ENCODE peak calls at places on chromosomes 1 and 21, in four cellular contexts. B, O, V and K are unnamed samples.

GRCh38 chr1:12549106-12549459 is 68.9 kb downstream of the DHRS3 start:
- DNase-seq in V (no peak), B (peak), O (peak), K (no peak)

GRCh38 chr1:23660671-23661070 is 30.9 kb upstream of the RPL11 start:
- DNase-seq in B (no peak), O (no peak), V (no peak), K (no peak)

GRCh38 chr21:35039595-35040291 is 9.4 kb downstream of the RUNX1 start:
- DNase-seq in B (no peak), V (no peak), O (no peak), K (peak)

GRCh38 chr1:234616644-234617043 is 6.7 kb upstream of the IRF2BP2 start:
- DNase-seq in O (no peak), B (no peak), V (no peak), K (no peak)

GRCh38 chr1:10973552-10973951 is 38.9 kb upstream of the TARDBP start:
- DNase-seq in V (no peak), B (no peak), O (no peak), K (no peak)

GRCh38 chr1:11059166-11059989 is 440 bp downstream of the SRM start:
- DNase-seq in O (no peak), V (no peak), B (no peak), K (no peak)

GRCh38 chr1:17819129-17819802 is 64.1 kb downstream of the ACTL8 start:
- DNase-seq in O (peak), B (no peak), V (no peak), K (no peak)

GRCh38 chr1:100799954-100800612 is 80.5 kb downstream of the VCAM1 start:
- DNase-seq in B (no peak), V (no peak), O (no peak), K (no peak)

GRCh38 chr1:50333595-50333974 is 89.7 kb downstream of the DMRTA2 start:
- DNase-seq in O (peak), B (peak), V (peak), K (no peak)

GRCh38 chr21:42435833-42436232 is 32.1 kb downstream of the UBASH3A start:
- DNase-seq in V (no peak), O (no peak), B (no peak), K (no peak)

GRCh38 chr1:178532392-178532791 is 19.5 kb downstream of the TEX35 start:
- DNase-seq in O (peak), B (peak), V (peak), K (peak)

GRCh38 chr1:101431956-101432510 is 195.2 kb downstream of the S1PR1 start:
- DNase-seq in V (no peak), O (no peak), B (no peak), K (no peak)

GRCh38 chr1:164755674-164756073 is 196.7 kb downstream of the PBX1 start:
- DNase-seq in O (no peak), V (no peak), B (no peak), K (no peak)

GRCh38 chr1:233064988-233065387 is 114.6 kb downstream of the NTPCR start:
- DNase-seq in O (no peak), B (no peak), V (no peak), K (no peak)

GRCh38 chr1:158054721-158055120 is 61.3 kb downstream of the KIRREL1 start:
- DNase-seq in B (no peak), V (no peak), O (no peak), K (no peak)

GRCh38 chr1:245682638-245683376 is 528.0 kb downstream of the KIF26B start:
- DNase-seq in B (no peak), O (peak), V (no peak), K (no peak)

GRCh38 chr1:204578867-204579664 is 62.9 kb downstream of the MDM4 start:
- DNase-seq in O (peak), V (peak), B (peak), K (no peak)

GRCh38 chr1:26701995-26702679 is 6.3 kb downstream of the ARID1A start:
- DNase-seq in B (no peak), O (no peak), V (no peak), K (no peak)

GRCh38 chr1:41622859-41623732 is 138.6 kb upstream of the EDN2 start:
- DNase-seq in O (no peak), V (peak), B (no peak), K (no peak)

GRCh38 chr21:34771512-34772028 is 102.8 kb downstream of the CLIC6 start:
- DNase-seq in O (no peak), B (no peak), V (no peak), K (no peak)

GRCh38 chr1:39701092-39701460 is 9.8 kb upstream of the HPCAL4 start:
- DNase-seq in B (no peak), O (no peak), V (no peak), K (no peak)

GRCh38 chr1:208189183-208189582 is 55.0 kb downstream of the PLXNA2 start:
- DNase-seq in B (no peak), O (no peak), V (peak), K (peak)

GRCh38 chr1:60637651-60638050 is 444.7 kb upstream of the NFIA start:
- DNase-seq in V (no peak), B (no peak), O (no peak), K (no peak)

GRCh38 chr1:178134061-178134460 is 40.2 kb downstream of the RASAL2 start:
- DNase-seq in O (peak), B (no peak), V (no peak), K (no peak)

GRCh38 chr1:2088434-2088833 is 38.2 kb downstream of the PRKCZ start:
- DNase-seq in O (no peak), V (no peak), B (no peak), K (no peak)

GRCh38 chr1:94061513-94062443 is 59.2 kb downstream of the ABCA4 start:
- DNase-seq in V (peak), B (peak), O (peak), K (peak)

GRCh38 chr21:45875881-45876280 is 105.7 kb upstream of the COL6A1 start:
- DNase-seq in V (no peak), O (no peak), B (no peak), K (no peak)

GRCh38 chr1:58047265-58047858 is 499.2 kb downstream of the OMA1 start:
- DNase-seq in B (peak), V (peak), O (no peak), K (peak)